ENCODE peak calls at places on chromosomes 7 and 10, in nine cellular contexts. E is suprapubic skin, A is breast epithelium, I is GM23338, O is stomach, S is transverse colon, C is esophagus muscularis mucosa, Z is sigmoid colon, P is Panc1. F is an unnamed sample. For H3K36me3, the result is how much of the 10 kb centered on the place peaks cover.

GRCh38 chr10:122911889-122912484 is 1.6 kb downstream of the FAM24A start:
- DNase-seq in Z (no peak), E (no peak), A (no peak), O (peak), C (no peak), S (peak), P (no peak), I (peak), F (peak)

GRCh38 chr10:31749293-31749692 is 179.3 kb downstream of the ARHGAP12 start:
- DNase-seq in A (no peak), Z (no peak), S (no peak), E (no peak), C (no peak), P (no peak), O (no peak), I (no peak), F (no peak)

GRCh38 chr7:157501576-157501975 is 164.8 kb downstream of the DNAJB6 start:
- DNase-seq in P (no peak), O (peak), S (no peak), Z (peak), A (no peak), I (no peak), C (no peak), E (no peak), F (no peak)

GRCh38 chr7:96596120-96596826 is 113.4 kb downstream of the SEM1 start:
- DNase-seq in S (no peak), A (no peak), I (peak), E (no peak), Z (no peak), O (no peak), P (peak), C (no peak), F (peak)

GRCh38 chr7:127629268-127629854 is 11.4 kb upstream of the PAX4 start:
- DNase-seq in P (no peak), Z (no peak), E (no peak), O (peak), A (no peak), I (peak), S (peak), C (no peak), F (no peak)

GRCh38 chr10:51617576-51618298 is 81.7 kb downstream of the CSTF2T start:
- DNase-seq in O (no peak), I (no peak), P (no peak), Z (no peak), C (no peak), A (no peak), S (no peak), E (no peak), F (no peak)

GRCh38 chr7:157389951-157390730 is 53.3 kb downstream of the DNAJB6 start:
- DNase-seq in A (no peak), S (no peak), Z (no peak), I (no peak), P (no peak), O (no peak), E (no peak), C (no peak), F (no peak)

GRCh38 chr10:29377333-29377961 is 88.6 kb downstream of the LYZL1 start:
- DNase-seq in O (no peak), Z (no peak), S (no peak), I (peak), C (no peak), P (no peak), E (no peak), A (no peak), F (no peak)

GRCh38 chr7:72037494-72037893 is 374.6 kb downstream of the CALN1 start:
- DNase-seq in S (no peak), E (no peak), O (no peak), P (no peak), I (no peak), Z (no peak), C (no peak), A (no peak), F (no peak)

GRCh38 chr7:84049034-84049433 is 145.6 kb downstream of the SEMA3A start:
- DNase-seq in C (no peak), P (no peak), A (no peak), I (no peak), Z (no peak), O (no peak), E (no peak), S (no peak), F (no peak)

GRCh38 chr10:71972746-71973695 is 8.8 kb downstream of the CHST3 start:
- DNase-seq in A (no peak), C (no peak), O (no peak), S (no peak), I (no peak), Z (no peak), E (no peak), P (no peak), F (no peak)

GRCh38 chr10:124332426-124332825 is 86.3 kb downstream of the OAT start:
- DNase-seq in S (no peak), Z (no peak), I (no peak), E (no peak), C (no peak), O (no peak), P (no peak), A (no peak), F (no peak)

GRCh38 chr10:59752278-59752940 is 846 bp downstream of the MRLN start:
- DNase-seq in C (peak), Z (no peak), I (no peak), E (no peak), S (no peak), P (no peak), O (no peak), A (no peak), F (no peak)

GRCh38 chr10:84184517-84184916 is 9.8 kb upstream of the CDHR1 start:
- DNase-seq in E (no peak), Z (no peak), P (no peak), I (no peak), A (no peak), O (no peak), C (no peak), S (peak), F (no peak)

GRCh38 chr10:14971867-14972448 is 12.8 kb downstream of the MEIG1 start:
- DNase-seq in E (no peak), A (no peak), I (peak), Z (no peak), P (no peak), O (peak), C (no peak), S (peak), F (no peak)

GRCh38 chr10:14399641-14400040 is 68.9 kb upstream of the FRMD4A start:
- DNase-seq in E (no peak), Z (no peak), P (no peak), A (no peak), S (no peak), O (no peak), I (no peak), C (no peak), F (no peak)

GRCh38 chr10:78966182-78966787 is 102.5 kb upstream of the ZMIZ1 start:
- DNase-seq in S (no peak), O (no peak), A (no peak), E (no peak), Z (no peak), C (no peak), I (no peak), P (no peak), F (no peak)

GRCh38 chr10:20040012-20040411 is 223.8 kb downstream of the PLXDC2 start:
- DNase-seq in O (no peak), P (no peak), S (no peak), C (no peak), Z (no peak), A (no peak), I (no peak), E (no peak), F (no peak)

GRCh38 chr10:97539523-97540200 is 32.9 kb upstream of the ANKRD2 start:
- DNase-seq in C (no peak), O (no peak), E (no peak), I (peak), P (no peak), A (no peak), Z (peak), S (no peak), F (no peak)

GRCh38 chr7:149714910-149715471 is 58.4 kb downstream of the ZNF467 start:
- DNase-seq in I (no peak), O (peak), S (peak), A (no peak), Z (peak), P (no peak), C (no peak), E (peak), F (peak)

GRCh38 chr10:97789770-97790397 is 18.1 kb upstream of the SFRP5 start:
- DNase-seq in S (no peak), O (no peak), C (no peak), E (no peak), I (no peak), P (no peak), A (no peak), Z (no peak), F (no peak)

DNA sequence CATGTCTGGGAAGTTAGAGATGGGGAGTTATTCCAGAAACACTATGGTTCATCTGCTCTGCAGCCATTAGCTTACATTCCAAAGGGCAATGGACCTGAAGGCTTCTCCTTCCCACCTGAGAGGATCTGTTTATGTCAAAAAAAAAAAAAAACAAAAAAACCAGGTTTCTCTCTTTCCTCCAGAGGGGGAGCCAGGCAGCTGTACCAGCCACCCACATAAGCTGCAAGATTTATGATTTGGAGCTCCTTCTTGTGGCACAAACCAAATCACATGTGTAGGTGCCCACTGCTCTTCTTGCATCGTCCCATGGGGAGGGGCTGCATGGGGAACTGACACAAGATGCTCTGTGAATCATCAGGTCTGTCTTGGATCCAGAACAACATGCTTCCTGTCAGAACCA is 231.6 kb upstream of the IGFBP3 start:
- DNase-seq in S (no peak), O (no peak), C (no peak), A (no peak), I (peak), P (no peak), Z (no peak), E (no peak), F (no peak)
- TF ChIP-seq CTCF in S (no peak), O (no peak), C (no peak), A (no peak), I (peak), P (no peak), Z (no peak), E (no peak), F (no peak)

GRCh38 chr7:132193898-132194297 is 382.4 kb downstream of the PLXNA4 start:
- DNase-seq in E (no peak), S (no peak), O (no peak), P (no peak), I (no peak), A (no peak), Z (peak), C (no peak), F (no peak)
- TF ChIP-seq POLR2AphosphoS5 in E (no peak), S (no peak), O (no peak), P (no peak), I (no peak), A (no peak), Z (no peak), C (no peak), F (no peak)

GRCh38 chr7:107194051-107194450 is 25.2 kb downstream of the HBP1 start:
- DNase-seq in O (no peak), E (no peak), Z (no peak), S (no peak), I (no peak), C (no peak), P (no peak), A (no peak), F (no peak)

GRCh38 chr7:107201795-107202450 is 33.1 kb downstream of the HBP1 start:
- DNase-seq in O (peak), Z (no peak), I (peak), A (no peak), S (peak), P (peak), E (no peak), C (no peak), F (peak)

GRCh38 chr7:107196834-107197610 is 28.2 kb downstream of the HBP1 start:
- DNase-seq in E (no peak), O (no peak), Z (no peak), P (no peak), I (no peak), S (no peak), A (no peak), C (no peak), F (no peak)
- H3K36me3 ChIP-seq in E (half or more), O (half or more), Z (under half), P (under half), I (under half), S (under half), A (under half), C (under half), F (under half)

GRCh38 chr10:16916496-16916895 is 99.3 kb upstream of the RSU1 start:
- DNase-seq in O (no peak), E (no peak), S (no peak), Z (no peak), I (peak), C (no peak), A (no peak), P (no peak), F (no peak)
- TF ChIP-seq CTCF in O (no peak), E (no peak), S (no peak), Z (no peak), I (no peak), C (no peak), A (no peak), P (no peak), F (no peak)